ENCODE peak calls at places on chromosome 9, in five cellular contexts. V is WTC11, C is HepG2, T is GM12878, F is K562. E is an unnamed sample.

GRCh38 chr9:12859704-12860251 is 85.0 kb downstream of the LURAP1L start:
- DNase-seq in V (no peak), T (no peak), C (no peak), F (no peak), E (peak; percentile 83)

GRCh38 chr9:91443321-91443993 is 19.8 kb upstream of the NFIL3 start:
- DNase-seq in V (no peak), C (no peak), F (no peak), T (no peak), E (no peak)

GRCh38 chr9:5511476-5511875 is 1.1 kb downstream of the PDCD1LG2 start:
- DNase-seq in T (no peak), C (no peak), F (no peak), V (no peak), E (no peak)

GRCh38 chr9:137025120-137025966 is 2.7 kb downstream of the ABCA2 start:
- DNase-seq in V (no peak), C (peak; percentile 52), T (no peak), F (no peak), E (no peak)

GRCh38 chr9:98780059-98780749 is 16.2 kb downstream of the ANKS6 start:
- DNase-seq in F (no peak), V (no peak), T (no peak), C (no peak), E (no peak)

GRCh38 chr9:88747768-88748167 is 212.8 kb downstream of the NXNL2 start:
- DNase-seq in V (no peak), C (no peak), T (no peak), F (peak; percentile 74), E (peak; percentile 51)

GRCh38 chr9:104927216-104927911 is 591 bp downstream of the ABCA1 start:
- DNase-seq in V (peak; percentile 53), F (no peak), T (no peak), C (peak; percentile 55), E (peak; percentile 66)

GRCh38 chr9:137410891-137411249 is 12.1 kb downstream of the EXD3 start:
- DNase-seq in T (no peak), V (no peak), F (no peak), C (no peak), E (no peak)

GRCh38 chr9:21432640-21433425 is 7.4 kb upstream of the IFNA1 start:
- DNase-seq in T (no peak), F (no peak), V (no peak), C (no peak), E (no peak)

GRCh38 chr9:95460627-95461164 is 56.1 kb downstream of the PTCH1 start:
- DNase-seq in C (no peak), V (no peak), F (no peak), T (no peak), E (no peak)

GRCh38 chr9:2486988-2487387 is 134.6 kb upstream of the VLDLR start:
- DNase-seq in V (no peak), T (no peak), F (no peak), C (no peak), E (no peak)

GRCh38 chr9:73153793-73154227 is 2.1 kb downstream of the ANXA1 start:
- DNase-seq in F (peak; percentile 23), V (no peak), C (no peak), T (no peak), E (peak; percentile 68)

GRCh38 chr9:121725008-121725795 is 73.8 kb downstream of the DAB2IP start:
- DNase-seq in T (no peak), C (no peak), V (no peak), F (no peak), E (no peak)

GRCh38 chr9:134474058-134474370 is 147.8 kb downstream of the RXRA start:
- DNase-seq in F (no peak), V (no peak), C (no peak), T (no peak), E (no peak)

GRCh38 chr9:117644607-117645244 is 59.5 kb upstream of the TLR4 start:
- DNase-seq in F (peak; percentile 43), V (peak; percentile 76), T (peak; percentile 21), C (peak; percentile 46), E (peak; percentile 68)

GRCh38 chr9:3835393-3835792 is 309.6 kb upstream of the RFX3 start:
- DNase-seq in T (no peak), C (no peak), F (no peak), V (no peak), E (no peak)

GRCh38 chr9:25537857-25538256 is 140.4 kb downstream of the TUSC1 start:
- DNase-seq in F (no peak), V (no peak), T (no peak), C (no peak), E (no peak)

GRCh38 chr9:130824616-130825015 is 10.4 kb upstream of the ABL1 start:
- DNase-seq in T (no peak), C (no peak), F (no peak), V (no peak), E (no peak)

GRCh38 chr9:130817862-130818261 is 17.2 kb upstream of the ABL1 start:
- DNase-seq in C (no peak), V (no peak), F (no peak), T (no peak), E (no peak)

GRCh38 chr9:130823435-130823834 is 11.6 kb upstream of the ABL1 start:
- DNase-seq in T (no peak), C (no peak), F (peak; percentile 63), V (no peak), E (no peak)

GRCh38 chr9:130824079-130824478 is 11.0 kb upstream of the ABL1 start:
- DNase-seq in T (no peak), V (no peak), C (no peak), F (no peak), E (no peak)

GRCh38 chr9:130820135-130820738 is 14.8 kb upstream of the ABL1 start:
- DNase-seq in V (no peak), C (no peak), F (peak; percentile 56), T (no peak), E (no peak)
- TF ChIP-seq ESRRA in V (no peak), C (no peak), F (no peak), T (no peak), E (no peak)

GRCh38 chr9:125484632-125485282 is 222.3 kb downstream of the MAPKAP1 start:
- DNase-seq in F (no peak), T (no peak), C (no peak), V (no peak), E (no peak)
- TF ChIP-seq ESRRA in F (no peak), T (no peak), C (no peak), V (no peak), E (no peak)

GRCh38 chr9:19430201-19430760 is 21.5 kb downstream of the ACER2 start:
- DNase-seq in T (no peak), F (no peak), C (no peak), V (no peak), E (no peak)

GRCh38 chr9:19429590-19429989 is 20.8 kb downstream of the ACER2 start:
- DNase-seq in T (no peak), V (no peak), F (no peak), C (no peak), E (no peak)

GRCh38 chr9:19431361-19432171 is 22.8 kb downstream of the ACER2 start:
- DNase-seq in V (no peak), F (no peak), T (no peak), C (no peak), E (no peak)

DNA sequence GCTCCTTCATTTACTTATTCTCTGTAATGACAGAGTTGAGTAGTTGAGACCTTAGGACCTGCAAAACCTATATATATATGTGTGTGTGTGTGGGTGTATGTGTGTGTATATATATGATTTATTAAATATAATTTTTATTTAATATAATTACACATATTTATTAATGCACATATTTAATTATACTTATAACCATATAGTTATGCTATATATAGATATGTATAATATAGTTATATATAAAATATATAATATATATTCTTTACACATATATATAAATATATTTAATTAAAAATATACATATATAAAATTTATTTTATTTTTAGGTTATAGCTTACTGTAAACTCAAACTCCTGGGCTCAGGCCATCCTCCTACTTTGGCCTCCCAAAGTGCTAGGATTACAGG is 23.7 kb downstream of the ACER2 start:
- DNase-seq in C (no peak), T (no peak), V (no peak), F (no peak), E (no peak)
- TF ChIP-seq ESRRA in C (no peak), T (no peak), V (no peak), F (no peak), E (no peak)

DNA sequence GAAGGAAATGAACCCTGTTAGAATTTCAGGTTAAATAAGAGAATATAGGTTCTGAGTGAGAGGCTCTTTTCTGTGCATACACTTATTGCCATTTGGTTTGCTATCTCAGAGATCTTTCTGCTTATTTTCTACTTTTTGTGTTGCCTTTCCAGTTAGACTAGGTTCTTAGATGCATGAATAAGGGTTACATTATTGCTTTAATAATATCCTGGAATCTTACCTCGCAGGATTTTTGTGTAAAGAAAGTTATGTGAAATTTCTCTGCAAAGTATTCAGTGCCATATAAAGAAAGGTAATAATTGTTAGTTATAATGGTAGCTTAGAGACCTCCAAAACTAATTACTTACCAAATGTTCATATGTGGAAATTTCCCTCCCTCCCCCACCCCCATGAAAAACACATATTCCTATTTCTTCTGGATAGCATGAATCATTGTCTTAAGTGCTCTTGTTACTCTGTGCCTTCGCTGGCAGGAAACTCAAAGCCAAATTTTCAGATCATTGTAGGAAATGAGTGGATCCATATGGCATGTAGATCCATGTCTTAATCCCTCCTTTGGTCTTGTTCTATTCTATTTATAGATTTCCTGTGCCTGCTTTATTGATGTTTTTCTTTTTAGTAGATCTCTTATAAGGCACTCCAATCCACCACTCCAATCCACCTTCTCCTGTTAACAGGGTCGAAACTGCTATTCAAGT is 2.7 kb upstream of the APBA1 start:
- DNase-seq in F (no peak), T (no peak), C (no peak), V (no peak), E (no peak)
- TF ChIP-seq ESRRA in F (no peak), T (no peak), C (no peak), V (no peak), E (no peak)

GRCh38 chr9:135582541-135582940 is 21.0 kb downstream of the PAEP start:
- DNase-seq in V (no peak), C (no peak), T (no peak), F (no peak), E (no peak)
- TF ChIP-seq ESRRA in V (no peak), C (no peak), T (no peak), F (no peak), E (no peak)

E was measured in A549.